ENCODE peak calls at places on chromosome 13, in nine cellular contexts. L is fibroblast of lung; O is heart left ventricle; R is spleen; E is breast epithelium; D is CD4-positive, alpha-beta T cell; C is kidney epithelial cell; J is ascending aorta; T is vagina. X is an unnamed sample.
A peak's percentile ranks its signal among the peaks of the same experiment; 100 is the strongest.

GRCh38 chr13:28531195-28531955 is 36.4 kb upstream of the FLT1 start:
- DNase-seq in R (peak; percentile 82), O (peak; percentile 76), E (no peak), T (no peak), L (peak; percentile 16), J (no peak), D (no peak), C (no peak), X (peak; percentile 79)

GRCh38 chr13:41029629-41030028 is 10.5 kb upstream of the ELF1 start:
- DNase-seq in E (no peak), L (no peak), O (no peak), C (no peak), J (no peak), T (no peak), D (no peak), R (no peak), X (peak; percentile 25)

GRCh38 chr13:36979361-36980040 is 19.6 kb downstream of the ALG5 start:
- DNase-seq in O (no peak), E (no peak), D (no peak), J (no peak), L (peak; percentile 50), T (no peak), C (no peak), R (no peak), X (no peak)

GRCh38 chr13:59680429-59681024 is 483.2 kb downstream of the DIAPH3 start:
- DNase-seq in T (no peak), O (no peak), C (no peak), D (no peak), J (no peak), L (peak; percentile 14), E (no peak), R (no peak), X (peak; percentile 35)

GRCh38 chr13:94129490-94129894 is 350.0 kb downstream of the DCT start:
- DNase-seq in L (peak; percentile 21), R (no peak), C (no peak), T (no peak), D (no peak), O (no peak), J (no peak), E (no peak), X (no peak)

GRCh38 chr13:94710081-94710809 is 2.1 kb downstream of the SOX21 start:
- DNase-seq in R (no peak), E (no peak), C (no peak), T (peak; percentile 1), J (no peak), D (no peak), L (no peak), O (no peak), X (peak; percentile 84)

GRCh38 chr13:23754506-23754905 is 134.7 kb downstream of the MIPEP start:
- DNase-seq in O (no peak), L (no peak), J (no peak), E (no peak), T (no peak), R (no peak), D (peak; percentile 7), C (no peak), X (no peak)

GRCh38 chr13:38348890-38349289 is 761 bp upstream of the UFM1 start:
- DNase-seq in D (no peak), E (no peak), R (no peak), J (no peak), T (no peak), O (no peak), C (no peak), L (peak; percentile 53), X (no peak)

GRCh38 chr13:98797456-98797855 is 45.0 kb upstream of the SLC15A1 start:
- DNase-seq in E (no peak), D (no peak), R (no peak), O (no peak), L (peak; percentile 52), T (no peak), J (no peak), C (no peak), X (no peak)

GRCh38 chr13:71477735-71478134 is 389.3 kb downstream of the DACH1 start:
- DNase-seq in R (no peak), J (no peak), O (no peak), D (no peak), T (no peak), C (no peak), E (no peak), L (peak; percentile 1), X (peak; percentile 9)
- TF ChIP-seq CTCF in R (peak; percentile 14), J (no peak), O (peak; percentile 20), D (no peak), T (no peak), C (peak; percentile 31), E (no peak), L (no peak), X (peak; percentile 73)

DNA sequence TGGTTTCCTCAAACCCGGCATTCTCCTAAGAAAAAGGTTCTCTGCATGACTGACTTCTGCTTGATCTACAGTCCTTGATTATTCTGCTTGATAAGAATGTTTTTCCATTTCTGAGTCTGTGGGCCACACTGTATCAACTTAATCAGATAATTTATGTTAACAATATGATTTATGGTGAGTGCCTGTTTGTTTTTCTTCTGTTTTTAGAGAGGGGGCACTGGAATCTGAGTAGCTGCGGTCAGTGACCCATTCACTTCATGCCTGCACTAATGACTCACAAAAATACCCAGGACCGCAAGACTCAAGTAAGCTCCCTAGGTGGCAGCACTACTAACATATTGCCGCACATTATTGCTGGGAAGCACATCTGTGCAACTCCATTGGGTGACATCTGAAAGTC is 542.3 kb upstream of the ATXN8OS start:
- DNase-seq in J (no peak), C (peak; percentile 70), O (no peak), D (no peak), T (no peak), E (no peak), R (no peak), L (peak; percentile 79), X (peak; percentile 56)
- TF ChIP-seq CTCF in J (no peak), C (peak; percentile 54), O (no peak), D (no peak), T (no peak), E (no peak), R (no peak), L (no peak), X (peak; percentile 63)

DNA sequence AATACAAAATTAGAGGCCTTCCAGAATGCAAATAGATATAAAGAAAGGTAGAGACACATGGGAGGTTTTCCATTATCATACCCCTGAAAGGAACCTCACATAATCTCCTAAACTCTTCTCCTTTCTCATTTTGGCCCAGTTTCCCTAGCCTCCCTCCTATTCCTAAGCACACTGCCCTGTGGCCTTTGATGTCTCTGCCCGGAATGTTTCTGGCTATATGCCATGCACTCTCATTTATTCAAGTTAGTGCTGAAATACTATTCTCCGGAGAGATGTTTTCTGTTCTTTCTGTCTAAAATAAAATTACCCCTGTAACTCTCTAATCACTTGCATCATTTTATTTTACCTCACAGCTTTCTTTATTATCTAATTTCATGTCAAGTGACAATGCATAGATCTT is 1287.7 kb downstream of the SLITRK5 start:
- DNase-seq in O (no peak), C (no peak), L (peak; percentile 6), T (no peak), D (no peak), E (no peak), R (no peak), J (no peak), X (no peak)
- TF ChIP-seq CTCF in O (no peak), C (no peak), L (no peak), T (no peak), D (no peak), E (no peak), R (no peak), J (no peak), X (no peak)

GRCh38 chr13:110834572-110834971 is 80.3 kb downstream of the ANKRD10 start:
- DNase-seq in J (no peak), R (no peak), C (no peak), L (no peak), E (no peak), D (no peak), O (no peak), T (no peak), X (no peak)
- TF ChIP-seq CTCF in J (no peak), R (no peak), C (no peak), L (no peak), E (no peak), D (no peak), O (no peak), T (no peak), X (no peak)

DNA sequence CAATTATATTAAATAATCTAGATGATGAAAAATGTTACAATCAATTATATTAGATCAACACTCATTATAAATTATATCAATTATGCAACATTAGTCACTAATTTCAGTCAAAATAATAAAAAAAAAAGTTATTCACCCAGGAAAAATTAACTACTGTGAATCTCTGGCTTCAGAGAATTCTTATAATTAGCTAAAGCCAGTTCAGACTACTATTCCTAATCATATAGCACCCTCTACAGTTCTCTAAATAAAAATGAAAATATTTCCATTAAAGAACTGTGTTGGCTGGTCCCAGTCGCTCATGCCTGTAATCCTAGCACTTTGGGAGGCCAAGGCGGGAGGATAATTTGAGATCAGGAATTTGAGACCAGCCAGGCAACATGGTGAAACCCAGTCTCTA is 33.0 kb downstream of the XPO4 start:
- DNase-seq in L (no peak), D (no peak), J (no peak), R (no peak), T (no peak), E (no peak), C (no peak), O (no peak), X (no peak)
- TF ChIP-seq CTCF in L (no peak), D (no peak), J (no peak), R (no peak), T (no peak), E (no peak), C (no peak), O (peak; percentile 38), X (no peak)

DNA sequence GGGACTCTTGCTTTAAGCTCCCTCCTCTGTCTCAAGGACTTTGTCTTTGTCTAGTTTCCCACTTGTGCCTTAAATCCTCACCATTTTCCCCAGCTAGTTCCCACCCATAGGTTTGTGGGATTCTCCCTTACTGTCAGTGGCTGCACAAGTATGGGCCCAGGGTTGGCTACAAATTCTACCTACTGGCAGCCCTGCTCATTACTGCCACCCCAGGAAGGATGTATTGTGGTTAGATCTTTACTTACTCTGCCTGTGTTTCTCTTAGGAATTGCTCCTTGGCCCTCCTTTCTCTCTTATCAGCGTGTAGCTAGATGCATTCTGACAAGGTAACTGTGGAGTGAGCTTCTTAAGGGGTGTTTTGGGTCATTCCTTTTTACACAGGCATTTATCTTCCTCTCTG is 413.5 kb upstream of the PCDH9 start:
- DNase-seq in O (no peak), R (no peak), E (no peak), L (no peak), T (no peak), C (no peak), D (no peak), J (no peak), X (peak; percentile 50)
- TF ChIP-seq CTCF in O (no peak), R (no peak), E (no peak), L (no peak), T (no peak), C (no peak), D (no peak), J (no peak), X (peak; percentile 46)

DNA sequence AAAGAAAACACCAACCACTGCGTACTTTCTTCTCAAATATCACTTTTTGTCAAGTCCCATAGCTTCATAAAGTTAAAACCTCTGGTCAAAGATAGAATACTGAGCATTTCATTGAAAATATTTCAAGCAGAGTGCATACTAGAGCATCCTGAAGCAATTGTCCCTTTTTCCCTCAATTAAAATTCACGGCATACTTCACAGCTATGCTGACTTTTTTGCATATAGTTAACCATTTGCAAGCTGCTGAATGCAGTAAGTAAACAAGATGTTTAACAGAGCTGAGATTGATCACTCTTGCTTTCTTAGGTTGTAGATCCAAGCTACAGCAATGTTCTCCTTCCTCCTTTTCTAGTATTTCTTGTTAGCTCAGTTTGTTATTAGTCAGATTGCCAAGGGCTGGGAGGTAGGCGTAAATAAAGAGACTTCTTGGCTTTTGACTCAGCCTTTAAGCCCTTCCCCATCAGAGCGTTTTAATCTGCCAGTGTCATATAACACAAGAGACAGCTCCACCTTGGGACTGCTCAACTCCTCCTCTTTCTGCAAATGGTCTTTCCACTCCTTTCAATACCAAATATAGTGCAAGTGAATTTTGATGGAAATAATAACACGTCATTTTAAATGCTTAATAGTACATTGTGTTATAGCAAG is at the start of gene SLITRK6:
- DNase-seq in L (peak; percentile 84), J (no peak), R (no peak), C (peak; percentile 49), T (no peak), E (no peak), D (no peak), O (no peak), X (peak; percentile 74)
- TF ChIP-seq CTCF in L (no peak), J (no peak), R (no peak), C (peak; percentile 28), T (no peak), E (no peak), D (no peak), O (no peak), X (peak; percentile 27)